ENCODE peak calls at places on chromosomes 6 and 20, in six cellular contexts. L, G, K, J, A and Q are unnamed samples.

GRCh38 chr6:11779308-11780096 is 899 bp upstream of the ADTRP start:
- DNase-seq in K (no peak), A (peak), G (no peak), J (peak), L (no peak), Q (no peak)

GRCh38 chr6:154169193-154169847 is 130.3 kb downstream of the OPRM1 start:
- DNase-seq in L (no peak), G (no peak), J (no peak), K (no peak), A (no peak), Q (no peak)

GRCh38 chr6:41741625-41742490 is 5.3 kb downstream of the PGC start:
- DNase-seq in K (no peak), A (peak), J (no peak), L (no peak), G (peak), Q (no peak)

GRCh38 chr6:16481680-16482079 is 243.3 kb downstream of the GMPR start:
- DNase-seq in A (no peak), G (no peak), J (no peak), L (no peak), K (no peak), Q (no peak)

GRCh38 chr6:11140061-11140460 is 28.5 kb upstream of the ERVFRD-1 start:
- DNase-seq in J (no peak), G (no peak), L (no peak), K (no peak), A (no peak), Q (no peak)

GRCh38 chr6:157867981-157868380 is 44.9 kb downstream of the SNX9 start:
- DNase-seq in A (no peak), K (no peak), L (no peak), G (no peak), J (no peak), Q (no peak)

GRCh38 chr20:22942742-22943141 is 92.4 kb upstream of the SSTR4 start:
- DNase-seq in J (no peak), K (no peak), L (no peak), G (no peak), A (no peak), Q (no peak)

GRCh38 chr6:154410619-154411044 is 54.0 kb upstream of the IPCEF1 start:
- DNase-seq in A (peak), G (peak), J (no peak), K (no peak), L (peak), Q (peak)

GRCh38 chr20:40072907-40073306 is 616.1 kb downstream of the MAFB start:
- DNase-seq in K (no peak), L (no peak), G (no peak), J (no peak), A (no peak), Q (no peak)

GRCh38 chr20:34082232-34082887 is 29.7 kb downstream of the EIF2S2 start:
- DNase-seq in G (no peak), A (no peak), K (no peak), L (no peak), J (no peak), Q (no peak)

GRCh38 chr6:142008016-142008735 is 124.5 kb upstream of the GJE1 start:
- DNase-seq in L (no peak), J (no peak), K (no peak), G (no peak), A (no peak), Q (peak)

GRCh38 chr6:44021628-44022295 is 105.5 kb downstream of the MRPL14 start:
- DNase-seq in G (no peak), L (no peak), J (no peak), A (no peak), K (no peak), Q (no peak)

GRCh38 chr20:60237981-60238380 is 279.8 kb downstream of the CDH26 start:
- DNase-seq in L (no peak), J (no peak), A (no peak), G (no peak), K (no peak), Q (no peak)

GRCh38 chr20:2331901-2332565 is 36.2 kb downstream of the TGM3 start:
- DNase-seq in L (no peak), J (no peak), K (no peak), G (no peak), A (no peak), Q (no peak)

GRCh38 chr6:42877695-42878094 is 1.7 kb upstream of the RPL7L1 start:
- DNase-seq in J (no peak), A (no peak), G (no peak), L (no peak), K (no peak), Q (no peak)

GRCh38 chr20:31764641-31765305 is 25.7 kb downstream of the TPX2 start:
- DNase-seq in K (no peak), L (no peak), A (no peak), G (no peak), J (no peak), Q (no peak)

GRCh38 chr6:55853008-55854001 is 22.1 kb downstream of the BMP5 start:
- DNase-seq in J (no peak), G (no peak), K (no peak), L (peak), A (no peak), Q (no peak)

GRCh38 chr6:31308845-31309175 is 36.9 kb upstream of the HLA-C start:
- DNase-seq in L (no peak), G (no peak), A (no peak), K (no peak), J (no peak), Q (no peak)

GRCh38 chr20:19817017-19817416 is 59.0 kb downstream of the RIN2 start:
- DNase-seq in A (no peak), K (no peak), J (no peak), L (no peak), G (peak), Q (no peak)

GRCh38 chr20:39041067-39041466 is 78.9 kb downstream of the DHX35 start:
- DNase-seq in J (no peak), K (no peak), G (no peak), L (no peak), A (no peak), Q (no peak)

GRCh38 chr6:55304747-55305146 is 22.5 kb upstream of the GFRAL start:
- DNase-seq in A (no peak), G (no peak), K (no peak), J (no peak), L (no peak), Q (no peak)

GRCh38 chr6:164124473-164124872 is 710.0 kb downstream of the QKI start:
- DNase-seq in K (no peak), J (no peak), A (no peak), G (no peak), L (no peak), Q (no peak)
- TF ChIP-seq EZH2 in K (no peak), J (no peak), A (no peak), G (no peak), L (no peak), Q (no peak)

GRCh38 chr6:99604161-99605073 is 2.2 kb upstream of the PRDM13 start:
- DNase-seq in L (no peak), K (no peak), A (no peak), G (no peak), J (peak), Q (peak)
- TF ChIP-seq EZH2 in L (no peak), K (no peak), A (peak), G (no peak), J (no peak), Q (peak)

GRCh38 chr20:54172856-54173652 is 732 bp downstream of the CYP24A1 start:
- DNase-seq in L (peak), G (no peak), K (no peak), J (peak), A (no peak), Q (peak)
- TF ChIP-seq EZH2 in L (no peak), G (no peak), K (no peak), J (peak), A (peak), Q (peak)

DNA sequence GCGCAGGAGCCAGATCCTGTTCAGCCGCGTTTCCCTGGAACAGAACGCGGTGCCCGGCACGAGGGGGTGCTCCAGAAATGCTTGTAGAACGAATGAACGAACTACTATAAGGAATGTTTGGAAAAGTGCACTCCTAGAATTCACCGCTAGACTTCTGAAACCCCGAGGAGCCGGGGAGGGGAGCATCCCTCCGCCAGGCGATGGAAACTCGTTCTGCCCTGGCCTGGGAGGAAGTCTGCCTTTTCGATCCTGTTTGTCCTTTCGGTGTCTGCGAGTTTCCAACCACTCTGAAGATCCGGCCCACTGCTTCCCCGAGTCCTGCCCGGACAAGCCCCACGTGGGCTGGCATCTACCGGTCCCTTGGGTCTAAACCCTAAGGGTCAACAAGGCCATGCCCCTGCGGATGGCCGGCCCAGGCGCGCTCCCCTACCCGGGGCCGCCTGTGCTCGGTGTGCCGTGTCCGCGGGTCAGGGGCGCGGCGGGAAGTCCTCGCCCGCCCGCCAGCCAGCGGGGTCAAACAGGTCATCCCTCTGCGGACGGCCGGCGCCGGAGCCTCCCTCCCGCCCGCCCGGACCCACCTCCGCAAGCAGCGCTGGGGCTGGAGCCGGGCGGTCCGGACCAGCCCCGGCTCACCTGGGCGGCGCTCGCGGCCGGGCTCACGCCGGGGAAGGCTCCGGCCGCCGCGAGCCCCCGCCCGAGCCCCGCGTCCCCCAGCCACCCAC is 521 bp downstream of the SULF2 start:
- DNase-seq in G (peak), A (peak), L (peak), J (peak), K (peak), Q (peak)
- TF ChIP-seq EZH2 in G (no peak), A (no peak), L (peak), J (no peak), K (no peak), Q (no peak)